ENCODE peak calls at places on chromosomes 3 and 15, in seven cellular contexts. H is AG10803, P is AG09309, D is body of pancreas, W is cardiac muscle cell, U is ovary, C is cardiac fibroblast. Q is an unnamed sample.

GRCh38 chr3:141280690-141281089 is 49.1 kb downstream of the PXYLP1 start:
- DNase-seq in D (no peak), P (no peak), C (no peak), W (no peak), H (no peak), U (no peak), Q (no peak)

GRCh38 chr15:80289558-80290277 is 37.7 kb upstream of the CTXND1 start:
- DNase-seq in C (no peak), W (no peak), D (no peak), P (no peak), H (no peak), U (no peak), Q (no peak)

GRCh38 chr3:18725668-18726407 is 300.7 kb upstream of the SATB1 start:
- DNase-seq in W (peak), P (no peak), U (no peak), D (no peak), C (peak), H (no peak), Q (no peak)

GRCh38 chr3:12470111-12470510 is 14.2 kb upstream of the TSEN2 start:
- DNase-seq in U (no peak), C (no peak), D (no peak), W (no peak), H (peak), P (no peak), Q (no peak)

GRCh38 chr3:13500133-13500885 is 20.2 kb downstream of the HDAC11 start:
- DNase-seq in P (no peak), U (no peak), W (peak), C (peak), D (no peak), H (no peak), Q (no peak)

GRCh38 chr3:175316799-175317198 is 457.7 kb downstream of the NAALADL2 start:
- DNase-seq in P (no peak), C (no peak), W (no peak), H (no peak), D (no peak), U (no peak), Q (no peak)

GRCh38 chr15:25501828-25502446 is 63.1 kb upstream of the UBE3A start:
- DNase-seq in H (peak), P (peak), W (peak), U (no peak), C (peak), D (peak), Q (no peak)

GRCh38 chr3:2536575-2536974 is 437.9 kb downstream of the CNTN4 start:
- DNase-seq in D (no peak), C (no peak), W (no peak), P (no peak), U (no peak), H (no peak), Q (no peak)

GRCh38 chr3:124459678-124460077 is 270.6 kb upstream of the UMPS start:
- DNase-seq in W (no peak), H (no peak), D (no peak), P (no peak), U (no peak), C (no peak), Q (no peak)

GRCh38 chr3:104635872-104636580 is 730.7 kb upstream of the ALCAM start:
- DNase-seq in D (peak), C (no peak), P (no peak), W (no peak), H (no peak), U (no peak), Q (no peak)

GRCh38 chr3:79233431-79234060 is 534.3 kb downstream of the ROBO1 start:
- DNase-seq in U (no peak), C (no peak), W (no peak), H (no peak), D (no peak), P (no peak), Q (no peak)

GRCh38 chr3:123773681-123774431 is 110.3 kb downstream of the MYLK start:
- DNase-seq in W (peak), U (no peak), C (peak), H (peak), P (peak), D (no peak), Q (no peak)

GRCh38 chr3:170079466-170080165 is 41.8 kb downstream of the GPR160 start:
- DNase-seq in D (no peak), U (no peak), H (peak), P (no peak), W (no peak), C (peak), Q (no peak)

GRCh38 chr15:29522373-29523276 is 253.0 kb upstream of the NSMCE3 start:
- DNase-seq in U (no peak), C (no peak), H (no peak), P (no peak), D (no peak), W (no peak), Q (no peak)

GRCh38 chr15:29322407-29322806 is 52.8 kb upstream of the NSMCE3 start:
- DNase-seq in P (no peak), W (peak), D (no peak), U (no peak), C (peak), H (no peak), Q (no peak)

DNA sequence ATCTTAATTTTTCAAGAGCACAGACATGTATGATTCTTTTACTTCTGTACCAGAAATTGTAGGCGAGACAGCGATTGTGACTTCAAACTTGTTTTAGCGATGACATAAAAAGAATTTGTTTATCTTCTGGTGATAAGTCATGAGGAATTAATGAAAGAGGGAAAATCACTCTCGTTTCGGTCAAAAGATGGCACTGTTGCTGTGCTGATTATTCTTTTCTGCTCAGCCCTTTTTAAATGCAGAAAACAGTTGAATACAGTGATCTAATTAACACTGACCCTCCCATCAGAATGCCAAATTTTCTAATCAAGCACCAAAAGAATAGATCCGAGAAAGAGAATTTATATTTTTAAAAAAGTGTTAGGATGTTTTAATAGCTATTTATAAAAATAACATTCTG is 52.6 kb downstream of the NSUN3 start:
- DNase-seq in C (peak), D (no peak), W (peak), U (no peak), H (peak), P (peak), Q (no peak)
- TF ChIP-seq CTCF in C (peak), D (peak), W (peak), U (no peak), H (peak), P (peak), Q (no peak)

GRCh38 chr3:49812916-49813496 is 747 bp downstream of the UBA7 start:
- DNase-seq in U (no peak), D (no peak), H (no peak), W (no peak), C (no peak), P (no peak), Q (no peak)

GRCh38 chr3:49813497-49814174 is at the start of gene UBA7:
- DNase-seq in U (peak), W (peak), H (peak), C (peak), D (peak), P (peak), Q (no peak)
- H3K4me3 ChIP-seq in U (peak), W (no peak), H (peak), C (peak), D (no peak), P (peak), Q (peak)

DNA sequence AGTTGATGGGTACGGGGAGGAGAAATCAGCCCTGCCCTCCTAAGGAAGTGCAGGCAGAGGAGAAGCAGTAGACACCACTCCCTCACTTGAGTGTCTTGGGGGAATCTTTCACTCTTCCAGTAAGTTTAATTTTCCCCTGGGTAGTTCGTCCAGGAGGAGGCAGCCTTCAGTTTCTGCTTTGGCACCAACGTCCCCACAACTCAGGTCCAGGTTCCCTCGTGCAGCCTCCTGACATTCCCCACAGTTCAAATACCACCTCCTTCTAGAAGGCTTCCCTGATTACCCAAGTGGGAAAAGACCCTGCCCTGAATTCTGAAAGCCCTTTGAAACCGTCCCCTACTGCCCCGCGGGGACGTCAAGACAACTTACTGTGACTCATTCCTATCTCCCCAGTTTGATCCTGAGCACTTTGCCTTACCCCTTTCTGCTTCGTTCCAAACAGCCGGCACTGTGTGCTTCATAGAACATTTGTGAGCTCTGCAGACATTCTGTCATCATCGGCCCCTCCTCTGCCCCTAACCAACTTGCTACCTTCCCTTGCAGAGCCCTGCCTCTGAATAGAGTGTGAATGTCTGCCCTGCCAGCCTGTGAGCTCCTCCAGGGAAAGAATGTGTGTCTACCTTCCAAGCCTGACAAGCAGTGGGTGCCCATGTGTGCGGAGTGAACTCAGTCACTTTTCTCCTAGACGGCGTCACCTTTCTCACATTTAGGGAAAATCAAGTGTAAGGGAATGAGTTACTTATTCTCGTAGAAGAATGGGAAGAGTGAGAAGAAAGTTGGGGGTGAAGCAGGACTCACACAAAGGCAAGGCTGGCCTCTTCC is 14.5 kb upstream of the SRP14 start:
- DNase-seq in P (no peak), W (no peak), C (no peak), H (no peak), U (no peak), D (no peak), Q (no peak)
- TF ChIP-seq CTCF in P (no peak), W (no peak), C (no peak), H (no peak), U (no peak), D (no peak), Q (peak)

GRCh38 chr3:63910873-63911272 is 1.3 kb downstream of the SCAANT1 start:
- DNase-seq in U (no peak), H (no peak), D (no peak), P (no peak), C (no peak), W (no peak), Q (no peak)

GRCh38 chr3:63911395-63911900 is 735 bp downstream of the SCAANT1 start:
- DNase-seq in U (no peak), D (no peak), C (no peak), W (peak), H (no peak), P (no peak), Q (no peak)

GRCh38 chr3:63911901-63912767 is at the start of gene SCAANT1:
- DNase-seq in D (peak), C (peak), U (peak), P (peak), W (peak), H (peak), Q (no peak)

GRCh38 chr3:63912768-63913588 is 795 bp upstream of the SCAANT1 start:
- DNase-seq in H (peak), W (peak), U (peak), D (peak), C (peak), P (no peak), Q (no peak)

DNA sequence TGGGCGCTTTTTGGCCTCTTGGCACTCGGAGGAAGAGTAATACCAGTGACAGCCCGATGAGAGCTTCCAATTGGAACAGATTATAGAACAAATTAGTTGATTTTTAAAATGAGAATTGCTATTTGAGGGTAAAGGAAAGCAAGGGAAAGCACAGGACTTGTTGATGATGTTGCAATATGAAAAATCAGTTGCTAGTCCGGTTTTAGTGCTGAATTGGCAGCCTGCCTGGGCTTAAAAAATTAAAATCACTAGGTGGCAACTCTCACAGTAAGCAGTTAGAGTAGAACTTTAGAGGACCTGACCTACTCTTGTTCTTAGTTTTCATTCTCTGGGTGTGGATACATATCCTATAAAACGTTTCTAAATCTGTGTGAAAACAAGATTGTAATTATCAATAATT is 2.1 kb upstream of the SCAANT1 start:
- DNase-seq in P (no peak), C (peak), H (peak), U (peak), D (peak), W (peak), Q (no peak)
- H3K4me3 ChIP-seq in P (no peak), C (no peak), H (no peak), U (no peak), D (no peak), W (no peak), Q (no peak)